ENCODE peak calls at places on chromosomes 16 and 17, in four cellular contexts. W, R, G and E are unnamed samples.
A peak's percentile ranks its signal among the peaks of the same experiment; 100 is the strongest.

GRCh38 chr16:55040366-55041086 is 109.9 kb downstream of the IRX5 start:
- DNase-seq in G (no peak), R (no peak), W (no peak), E (no peak)

GRCh38 chr17:1967092-1967662 is 58.0 kb downstream of the RTN4RL1 start:
- DNase-seq in R (no peak), W (no peak), G (no peak), E (no peak)

GRCh38 chr17:46820592-46821450 is 2.3 kb upstream of the WNT3 start:
- DNase-seq in R (no peak), G (no peak), W (no peak), E (no peak)

GRCh38 chr16:84899414-84899813 is 79.6 kb downstream of the CRISPLD2 start:
- DNase-seq in G (no peak), W (no peak), R (no peak), E (no peak)

GRCh38 chr17:76635039-76635438 is 8.5 kb downstream of the ST6GALNAC1 start:
- DNase-seq in G (no peak), W (no peak), R (no peak), E (no peak)

GRCh38 chr17:78864117-78864516 is 23.5 kb upstream of the USP36 start:
- DNase-seq in R (no peak), G (no peak), W (no peak), E (no peak)

GRCh38 chr17:40087903-40088718 is 12.3 kb downstream of the NR1D1 start:
- DNase-seq in G (no peak), W (no peak), R (no peak), E (no peak)

GRCh38 chr16:1137604-1138003 is 15.3 kb upstream of the CACNA1H start:
- DNase-seq in W (no peak), R (no peak), G (peak; percentile 93), E (peak; percentile 92)

GRCh38 chr17:17150450-17150804 is 55.7 kb downstream of the PLD6 start:
- DNase-seq in W (no peak), G (no peak), R (no peak), E (no peak)

GRCh38 chr17:81398855-81399451 is 3.7 kb downstream of the BAHCC1 start:
- DNase-seq in W (no peak), R (no peak), G (peak; percentile 42), E (peak; percentile 22)

GRCh38 chr17:77388384-77389306 is 247.9 kb downstream of the SEC14L1 start:
- DNase-seq in G (no peak), R (no peak), W (no peak), E (no peak)

GRCh38 chr16:29824589-29825144 is 4.4 kb downstream of the MVP start:
- DNase-seq in G (peak; percentile 79), R (no peak), W (no peak), E (peak; percentile 85)

GRCh38 chr17:6488008-6488539 is 43.8 kb downstream of the PIMREG start:
- DNase-seq in W (no peak), R (no peak), G (no peak), E (no peak)

GRCh38 chr17:63911657-63912100 is 621 bp upstream of the CSHL1 start:
- DNase-seq in G (peak; percentile 16), W (no peak), R (peak; percentile 51), E (peak; percentile 42)